ENCODE peak calls at places on chromosomes 5 and 9, in nine cellular contexts. One of them, this sample, is unnamed.

GRCh38 chr5:132024789-132025402 is 13.4 kb upstream of the ACSL6 start:
- DNase-seq in iris pigment epithelial cell: no peak
- DNase-seq in NCI-H2081: no peak
- DNase-seq in adipocyte: no peak
- DNase-seq in astrocyte of the spinal cord: no peak
- DNase-seq in substantia nigra: no peak
- DNase-seq in GM13977: no peak
- DNase-seq in SW 1271: no peak
- DNase-seq in neural crest cell: no peak
- DNase-seq in this sample: no peak

GRCh38 chr5:96962540-96962991 is 26.7 kb downstream of the LNPEP start:
- DNase-seq in astrocyte of the spinal cord: no peak
- DNase-seq in NCI-H2081: no peak
- DNase-seq in substantia nigra: no peak
- DNase-seq in adipocyte: no peak
- DNase-seq in GM13977: no peak
- DNase-seq in neural crest cell: no peak
- DNase-seq in SW 1271: no peak
- DNase-seq in iris pigment epithelial cell: no peak
- DNase-seq in this sample: no peak

GRCh38 chr9:3768698-3769458 is 243.1 kb upstream of the RFX3 start:
- DNase-seq in astrocyte of the spinal cord: peak
- DNase-seq in adipocyte: peak
- DNase-seq in substantia nigra: no peak
- DNase-seq in GM13977: no peak
- DNase-seq in SW 1271: no peak
- DNase-seq in iris pigment epithelial cell: no peak
- DNase-seq in neural crest cell: no peak
- DNase-seq in NCI-H2081: no peak
- DNase-seq in this sample: no peak

GRCh38 chr9:16257604-16258003 is 612.9 kb downstream of the BNC2 start:
- DNase-seq in SW 1271: no peak
- DNase-seq in substantia nigra: no peak
- DNase-seq in astrocyte of the spinal cord: no peak
- DNase-seq in GM13977: no peak
- DNase-seq in iris pigment epithelial cell: peak
- DNase-seq in neural crest cell: no peak
- DNase-seq in adipocyte: peak
- DNase-seq in NCI-H2081: no peak
- DNase-seq in this sample: no peak

GRCh38 chr9:131641618-131642495 is 96.5 kb downstream of the PRRT1B start:
- DNase-seq in substantia nigra: no peak
- DNase-seq in adipocyte: peak
- DNase-seq in astrocyte of the spinal cord: peak
- DNase-seq in SW 1271: no peak
- DNase-seq in neural crest cell: no peak
- DNase-seq in NCI-H2081: no peak
- DNase-seq in GM13977: no peak
- DNase-seq in iris pigment epithelial cell: peak
- DNase-seq in this sample: peak

GRCh38 chr9:82535432-82535998 is 527.4 kb downstream of the RASEF start:
- DNase-seq in iris pigment epithelial cell: no peak
- DNase-seq in neural crest cell: no peak
- DNase-seq in SW 1271: no peak
- DNase-seq in NCI-H2081: no peak
- DNase-seq in astrocyte of the spinal cord: peak
- DNase-seq in substantia nigra: no peak
- DNase-seq in GM13977: no peak
- DNase-seq in adipocyte: no peak
- DNase-seq in this sample: no peak

GRCh38 chr5:125595845-125596244 is 827.4 kb upstream of the GRAMD2B start:
- DNase-seq in GM13977: no peak
- DNase-seq in NCI-H2081: no peak
- DNase-seq in iris pigment epithelial cell: no peak
- DNase-seq in substantia nigra: no peak
- DNase-seq in neural crest cell: no peak
- DNase-seq in adipocyte: no peak
- DNase-seq in SW 1271: no peak
- DNase-seq in astrocyte of the spinal cord: no peak
- DNase-seq in this sample: no peak

GRCh38 chr9:33165263-33166151 is 1.6 kb downstream of the B4GALT1 start:
- DNase-seq in NCI-H2081: no peak
- DNase-seq in astrocyte of the spinal cord: peak
- DNase-seq in adipocyte: peak
- DNase-seq in substantia nigra: no peak
- DNase-seq in iris pigment epithelial cell: peak
- DNase-seq in neural crest cell: no peak
- DNase-seq in SW 1271: peak
- DNase-seq in GM13977: peak
- DNase-seq in this sample: no peak

GRCh38 chr5:6573651-6574101 is 59.2 kb downstream of the NSUN2 start:
- DNase-seq in iris pigment epithelial cell: no peak
- DNase-seq in GM13977: no peak
- DNase-seq in SW 1271: no peak
- DNase-seq in neural crest cell: no peak
- DNase-seq in astrocyte of the spinal cord: no peak
- DNase-seq in substantia nigra: no peak
- DNase-seq in adipocyte: no peak
- DNase-seq in NCI-H2081: no peak
- DNase-seq in this sample: no peak

GRCh38 chr5:146301666-146302065 is 37.0 kb upstream of the POU4F3 start:
- DNase-seq in iris pigment epithelial cell: peak
- DNase-seq in adipocyte: no peak
- DNase-seq in NCI-H2081: no peak
- DNase-seq in substantia nigra: no peak
- DNase-seq in GM13977: no peak
- DNase-seq in neural crest cell: no peak
- DNase-seq in SW 1271: no peak
- DNase-seq in astrocyte of the spinal cord: no peak
- DNase-seq in this sample: no peak

GRCh38 chr5:14958196-14958595 is 86.6 kb upstream of the ANKH start:
- DNase-seq in astrocyte of the spinal cord: no peak
- DNase-seq in neural crest cell: no peak
- DNase-seq in substantia nigra: no peak
- DNase-seq in adipocyte: peak
- DNase-seq in NCI-H2081: no peak
- DNase-seq in SW 1271: no peak
- DNase-seq in iris pigment epithelial cell: peak
- DNase-seq in GM13977: no peak
- DNase-seq in this sample: no peak

GRCh38 chr9:32423371-32423770 is 38.9 kb downstream of the ACO1 start:
- DNase-seq in iris pigment epithelial cell: peak
- DNase-seq in NCI-H2081: no peak
- DNase-seq in GM13977: no peak
- DNase-seq in astrocyte of the spinal cord: peak
- DNase-seq in substantia nigra: no peak
- DNase-seq in neural crest cell: no peak
- DNase-seq in SW 1271: peak
- DNase-seq in adipocyte: peak
- DNase-seq in this sample: no peak

GRCh38 chr5:62093981-62094380 is 212.0 kb upstream of the KIF2A start:
- DNase-seq in NCI-H2081: peak
- DNase-seq in substantia nigra: no peak
- DNase-seq in astrocyte of the spinal cord: peak
- DNase-seq in SW 1271: peak
- DNase-seq in iris pigment epithelial cell: peak
- DNase-seq in GM13977: no peak
- DNase-seq in neural crest cell: peak
- DNase-seq in adipocyte: peak
- DNase-seq in this sample: peak

GRCh38 chr5:61044545-61044944 is 99.5 kb downstream of the NDUFAF2 start:
- DNase-seq in substantia nigra: no peak
- DNase-seq in adipocyte: no peak
- DNase-seq in NCI-H2081: no peak
- DNase-seq in neural crest cell: no peak
- DNase-seq in iris pigment epithelial cell: no peak
- DNase-seq in GM13977: no peak
- DNase-seq in astrocyte of the spinal cord: no peak
- DNase-seq in SW 1271: no peak
- DNase-seq in this sample: no peak

GRCh38 chr5:158140120-158140778 is 281.3 kb upstream of the CLINT1 start:
- DNase-seq in astrocyte of the spinal cord: no peak
- DNase-seq in GM13977: no peak
- DNase-seq in NCI-H2081: no peak
- DNase-seq in substantia nigra: no peak
- DNase-seq in iris pigment epithelial cell: peak
- DNase-seq in neural crest cell: no peak
- DNase-seq in SW 1271: no peak
- DNase-seq in adipocyte: no peak
- DNase-seq in this sample: no peak

GRCh38 chr9:100587375-100587774 is 9.5 kb downstream of the CAVIN4 start:
- DNase-seq in NCI-H2081: no peak
- DNase-seq in substantia nigra: no peak
- DNase-seq in GM13977: no peak
- DNase-seq in adipocyte: no peak
- DNase-seq in neural crest cell: no peak
- DNase-seq in iris pigment epithelial cell: peak
- DNase-seq in SW 1271: no peak
- DNase-seq in astrocyte of the spinal cord: no peak
- DNase-seq in this sample: no peak

GRCh38 chr9:1184146-1184545 is 134.0 kb downstream of the DMRT2 start:
- DNase-seq in iris pigment epithelial cell: no peak
- DNase-seq in neural crest cell: no peak
- DNase-seq in substantia nigra: no peak
- DNase-seq in GM13977: no peak
- DNase-seq in adipocyte: no peak
- DNase-seq in astrocyte of the spinal cord: no peak
- DNase-seq in SW 1271: no peak
- DNase-seq in NCI-H2081: no peak
- DNase-seq in this sample: no peak

GRCh38 chr5:83567741-83568530 is 96.4 kb downstream of the VCAN start:
- DNase-seq in SW 1271: peak
- DNase-seq in substantia nigra: no peak
- DNase-seq in astrocyte of the spinal cord: peak
- DNase-seq in NCI-H2081: no peak
- DNase-seq in iris pigment epithelial cell: peak
- DNase-seq in neural crest cell: no peak
- DNase-seq in GM13977: no peak
- DNase-seq in adipocyte: peak
- DNase-seq in this sample: no peak

GRCh38 chr9:124939944-124940343 is 939 bp downstream of the GOLGA1 start:
- DNase-seq in neural crest cell: no peak
- DNase-seq in adipocyte: no peak
- DNase-seq in GM13977: no peak
- DNase-seq in SW 1271: no peak
- DNase-seq in substantia nigra: no peak
- DNase-seq in NCI-H2081: no peak
- DNase-seq in astrocyte of the spinal cord: no peak
- DNase-seq in iris pigment epithelial cell: no peak
- DNase-seq in this sample: no peak

GRCh38 chr9:113511856-113512761 is 48.6 kb downstream of the RGS3 start:
- DNase-seq in neural crest cell: no peak
- DNase-seq in substantia nigra: no peak
- DNase-seq in NCI-H2081: no peak
- DNase-seq in adipocyte: peak
- DNase-seq in GM13977: peak
- DNase-seq in iris pigment epithelial cell: peak
- DNase-seq in SW 1271: no peak
- DNase-seq in astrocyte of the spinal cord: peak
- DNase-seq in this sample: no peak

GRCh38 chr5:30505014-30505886 is 688.2 kb upstream of the CDH6 start:
- DNase-seq in SW 1271: peak
- DNase-seq in adipocyte: no peak
- DNase-seq in NCI-H2081: no peak
- DNase-seq in iris pigment epithelial cell: peak
- DNase-seq in neural crest cell: no peak
- DNase-seq in substantia nigra: no peak
- DNase-seq in astrocyte of the spinal cord: peak
- DNase-seq in GM13977: no peak
- DNase-seq in this sample: no peak

GRCh38 chr5:52007230-52007858 is 624.1 kb downstream of the ISL1 start:
- DNase-seq in neural crest cell: no peak
- DNase-seq in GM13977: peak
- DNase-seq in iris pigment epithelial cell: peak
- DNase-seq in NCI-H2081: peak
- DNase-seq in astrocyte of the spinal cord: peak
- DNase-seq in substantia nigra: no peak
- DNase-seq in SW 1271: peak
- DNase-seq in adipocyte: peak
- DNase-seq in this sample: no peak

GRCh38 chr5:80406980-80407734 is 707 bp upstream of the ZFYVE16 start:
- DNase-seq in neural crest cell: no peak
- DNase-seq in GM13977: no peak
- DNase-seq in iris pigment epithelial cell: peak
- DNase-seq in SW 1271: no peak
- DNase-seq in astrocyte of the spinal cord: no peak
- DNase-seq in substantia nigra: no peak
- DNase-seq in NCI-H2081: no peak
- DNase-seq in adipocyte: no peak
- DNase-seq in this sample: no peak

GRCh38 chr5:177545487-177546261 is 8.7 kb downstream of the FAM193B start:
- DNase-seq in NCI-H2081: no peak
- DNase-seq in substantia nigra: no peak
- DNase-seq in astrocyte of the spinal cord: no peak
- DNase-seq in SW 1271: no peak
- DNase-seq in iris pigment epithelial cell: peak
- DNase-seq in adipocyte: peak
- DNase-seq in GM13977: no peak
- DNase-seq in neural crest cell: no peak
- DNase-seq in this sample: no peak

GRCh38 chr9:127086771-127087170 is 35.7 kb downstream of the ANGPTL2 start:
- DNase-seq in substantia nigra: no peak
- DNase-seq in GM13977: no peak
- DNase-seq in NCI-H2081: no peak
- DNase-seq in adipocyte: no peak
- DNase-seq in astrocyte of the spinal cord: no peak
- DNase-seq in iris pigment epithelial cell: no peak
- DNase-seq in SW 1271: no peak
- DNase-seq in neural crest cell: no peak
- DNase-seq in this sample: no peak

GRCh38 chr5:1704266-1704665 is 95.4 kb downstream of the MRPL36 start:
- DNase-seq in substantia nigra: no peak
- DNase-seq in astrocyte of the spinal cord: no peak
- DNase-seq in adipocyte: no peak
- DNase-seq in GM13977: no peak
- DNase-seq in iris pigment epithelial cell: no peak
- DNase-seq in SW 1271: no peak
- DNase-seq in NCI-H2081: no peak
- DNase-seq in neural crest cell: no peak
- DNase-seq in this sample: no peak

GRCh38 chr5:14510156-14510734 is 71.3 kb upstream of the OTULINL start:
- DNase-seq in astrocyte of the spinal cord: no peak
- DNase-seq in iris pigment epithelial cell: no peak
- DNase-seq in neural crest cell: no peak
- DNase-seq in GM13977: no peak
- DNase-seq in adipocyte: no peak
- DNase-seq in SW 1271: no peak
- DNase-seq in NCI-H2081: no peak
- DNase-seq in substantia nigra: no peak
- DNase-seq in this sample: peak

GRCh38 chr5:82662340-82662739 is 384.2 kb upstream of the RPS23 start:
- DNase-seq in NCI-H2081: no peak
- DNase-seq in astrocyte of the spinal cord: no peak
- DNase-seq in substantia nigra: no peak
- DNase-seq in SW 1271: no peak
- DNase-seq in adipocyte: no peak
- DNase-seq in neural crest cell: no peak
- DNase-seq in GM13977: no peak
- DNase-seq in iris pigment epithelial cell: no peak
- DNase-seq in this sample: no peak

GRCh38 chr5:74155501-74155900 is 485.0 kb downstream of the ENC1 start:
- DNase-seq in NCI-H2081: no peak
- DNase-seq in SW 1271: no peak
- DNase-seq in substantia nigra: no peak
- DNase-seq in adipocyte: no peak
- DNase-seq in GM13977: no peak
- DNase-seq in astrocyte of the spinal cord: no peak
- DNase-seq in neural crest cell: no peak
- DNase-seq in iris pigment epithelial cell: no peak
- DNase-seq in this sample: no peak

GRCh38 chr5:114360362-114360761 is 1.5 kb upstream of the KCNN2 start:
- DNase-seq in adipocyte: no peak
- DNase-seq in astrocyte of the spinal cord: no peak
- DNase-seq in neural crest cell: no peak
- DNase-seq in iris pigment epithelial cell: no peak
- DNase-seq in SW 1271: no peak
- DNase-seq in substantia nigra: no peak
- DNase-seq in NCI-H2081: no peak
- DNase-seq in GM13977: no peak
- DNase-seq in this sample: no peak

GRCh38 chr9:128127568-128127989 is at the start of gene PTGES2:
- DNase-seq in neural crest cell: peak
- DNase-seq in GM13977: peak
- DNase-seq in SW 1271: peak
- DNase-seq in substantia nigra: peak
- DNase-seq in NCI-H2081: peak
- DNase-seq in astrocyte of the spinal cord: peak
- DNase-seq in adipocyte: peak
- DNase-seq in iris pigment epithelial cell: peak
- DNase-seq in this sample: peak